ENCODE peak calls at places on chromosomes 7 and 10, in nine cellular contexts. F is DMS153; T is activated CD8-positive, alpha-beta memory T cell treated with anti-CD3 and anti-CD28 coated beads, Interleukin-2, amount 50 U/mL, for 4 hours; Q is NCI-H774; K is tibial nerve; E is cerebellum; P is activated T-cell treated with anti-CD3 and anti-CD28 coated beads, Interleukin-2, amount 50 U/mL, for 1 hour; Y is fibroblast of gingiva; S is KG1. X is an unnamed sample.

GRCh38 chr7:46607176-46607575 is 686.1 kb upstream of the IGFBP3 start:
- DNase-seq in F (no peak), T (no peak), Q (no peak), K (no peak), E (no peak), P (no peak), Y (no peak), S (no peak), X (no peak)

GRCh38 chr7:139915301-139915863 is 86.3 kb downstream of the TBXAS1 start:
- DNase-seq in F (no peak), T (no peak), Q (no peak), K (no peak), E (no peak), P (no peak), Y (peak; percentile 12), S (no peak), X (peak; percentile 19)

GRCh38 chr10:78416031-78416800 is 382.6 kb downstream of the RPS24 start:
- DNase-seq in F (no peak), T (no peak), Q (no peak), K (no peak), E (no peak), P (no peak), Y (peak; percentile 16), S (peak; percentile 25), X (peak; percentile 15)

GRCh38 chr10:71963756-71964668 is at the start of gene CHST3:
- DNase-seq in F (no peak), T (no peak), Q (no peak), K (peak; percentile 46), E (peak; percentile 42), P (peak; percentile 27), Y (peak; percentile 78), S (peak; percentile 10), X (peak; percentile 85)

GRCh38 chr7:139614886-139615285 is 91.4 kb downstream of the CLEC2L start:
- DNase-seq in F (no peak), T (no peak), Q (no peak), K (no peak), E (no peak), P (no peak), Y (no peak), S (no peak), X (no peak)

GRCh38 chr7:101854084-101854865 is 36.8 kb downstream of the CUX1 start:
- DNase-seq in F (no peak), T (no peak), Q (no peak), K (no peak), E (no peak), P (no peak), Y (no peak), S (no peak), X (no peak)

GRCh38 chr10:17041626-17042520 is 87.7 kb downstream of the CUBN start:
- DNase-seq in F (no peak), T (no peak), Q (no peak), K (no peak), E (no peak), P (no peak), Y (no peak), S (no peak), X (no peak)

GRCh38 chr10:64558094-64558870 is 1037.1 kb downstream of the REEP3 start:
- DNase-seq in F (no peak), T (no peak), Q (no peak), K (no peak), E (no peak), P (no peak), Y (no peak), S (no peak), X (no peak)

GRCh38 chr7:55190511-55191160 is 171.8 kb downstream of the EGFR start:
- DNase-seq in F (no peak), T (no peak), Q (no peak), K (no peak), E (no peak), P (no peak), Y (no peak), S (no peak), X (no peak)

GRCh38 chr10:68346774-68347173 is 14.0 kb upstream of the PBLD start:
- DNase-seq in F (no peak), T (no peak), Q (no peak), K (no peak), E (no peak), P (no peak), Y (no peak), S (no peak), X (no peak)

GRCh38 chr10:122338609-122339441 is 35.7 kb upstream of the PLEKHA1 start:
- DNase-seq in F (no peak), T (no peak), Q (no peak), K (no peak), E (no peak), P (no peak), Y (no peak), S (no peak), X (no peak)

GRCh38 chr10:127041561-127041960 is 136.3 kb downstream of the DOCK1 start:
- DNase-seq in F (no peak), T (no peak), Q (no peak), K (no peak), E (no peak), P (no peak), Y (peak; percentile 87), S (no peak), X (peak; percentile 85)

GRCh38 chr10:60827791-60828488 is 49.7 kb downstream of the CDK1 start:
- DNase-seq in F (no peak), T (no peak), Q (no peak), K (no peak), E (no peak), P (no peak), Y (no peak), S (no peak), X (peak; percentile 42)

GRCh38 chr7:142371586-142372377 is 113.9 kb upstream of the PRSS58 start:
- DNase-seq in F (no peak), T (no peak), Q (no peak), K (no peak), E (no peak), P (no peak), Y (no peak), S (no peak), X (no peak)

GRCh38 chr10:5460468-5461200 is 38.7 kb downstream of the CALML5 start:
- DNase-seq in F (no peak), T (no peak), Q (no peak), K (no peak), E (no peak), P (no peak), Y (no peak), S (no peak), X (no peak)

X was measured in adipocyte.